ENCODE peak calls at places on chromosomes 1 and 21, in nine cellular contexts. Y is T47D; E is omental fat pad; X is GM23338; F is cardiac fibroblast; U is activated CD8-positive, alpha-beta memory T cell treated with anti-CD3 and anti-CD28 coated beads, Interleukin-2, amount 50 U/mL, for 48 hours; I is mesothelial cell of epicardium; A is activated T-helper 1 cell treated with anti-CD3 and anti-CD28 coated beads, Interleukin-2, amount 50 U/mL, for 16 hours; V is endothelial cell. B is an unnamed sample.

GRCh38 chr21:44846485-44847260 is 26.8 kb downstream of the PTTG1IP start:
- DNase-seq in Y (peak; percentile 74), E (no peak), X (no peak), F (peak; percentile 56), U (peak; percentile 64), I (no peak), A (no peak), V (no peak), B (no peak)

GRCh38 chr1:204084247-204084772 is 11.4 kb downstream of the SOX13 start:
- DNase-seq in Y (peak; percentile 62), E (no peak), X (peak; percentile 96), F (no peak), U (no peak), I (no peak), A (no peak), V (no peak), B (no peak)

GRCh38 chr1:41875487-41875886 is 43.2 kb downstream of the HIVEP3 start:
- DNase-seq in Y (no peak), E (no peak), X (no peak), F (no peak), U (peak; percentile 42), I (no peak), A (no peak), V (no peak), B (no peak)

GRCh38 chr1:244341455-244342450 is 110.0 kb downstream of the ADSS2 start:
- DNase-seq in Y (no peak), E (no peak), X (peak; percentile 79), F (no peak), U (no peak), I (no peak), A (no peak), V (no peak), B (no peak)

GRCh38 chr1:32998009-32998555 is 33.5 kb upstream of the RNF19B start:
- DNase-seq in Y (no peak), E (no peak), X (no peak), F (no peak), U (no peak), I (no peak), A (no peak), V (no peak), B (no peak)

GRCh38 chr21:42556476-42556875 is 42.8 kb downstream of the SLC37A1 start:
- DNase-seq in Y (no peak), E (no peak), X (no peak), F (no peak), U (no peak), I (no peak), A (no peak), V (no peak), B (no peak)

GRCh38 chr1:177024623-177025022 is 139.9 kb downstream of the ASTN1 start:
- DNase-seq in Y (no peak), E (no peak), X (no peak), F (no peak), U (no peak), I (no peak), A (no peak), V (no peak), B (no peak)

GRCh38 chr1:184621262-184621661 is 133.4 kb downstream of the EDEM3 start:
- DNase-seq in Y (no peak), E (no peak), X (no peak), F (peak; percentile 86), U (no peak), I (no peak), A (no peak), V (no peak), B (peak; percentile 56)

GRCh38 chr1:170520601-170521000 is 11.4 kb upstream of the GORAB start:
- DNase-seq in Y (no peak), E (no peak), X (no peak), F (no peak), U (no peak), I (no peak), A (no peak), V (no peak), B (no peak)

GRCh38 chr1:73711089-73711488 is 486.9 kb downstream of the LRRIQ3 start:
- DNase-seq in Y (no peak), E (no peak), X (no peak), F (no peak), U (no peak), I (no peak), A (no peak), V (no peak), B (no peak)

GRCh38 chr1:204128464-204128963 is 23.3 kb downstream of the ETNK2 start:
- DNase-seq in Y (no peak), E (no peak), X (no peak), F (no peak), U (no peak), I (no peak), A (no peak), V (no peak), B (no peak)

GRCh38 chr1:9196129-9197040 is 38.2 kb upstream of the H6PD start:
- DNase-seq in Y (peak; percentile 23), E (peak; percentile 66), X (peak; percentile 90), F (peak; percentile 93), U (peak; percentile 80), I (no peak), A (peak; percentile 26), V (peak; percentile 64), B (no peak)

GRCh38 chr1:10936998-10937901 is 75.2 kb upstream of the TARDBP start:
- DNase-seq in Y (no peak), E (no peak), X (peak; percentile 35), F (no peak), U (no peak), I (no peak), A (no peak), V (no peak), B (no peak)

GRCh38 chr1:63984257-63984626 is 210.4 kb downstream of the ROR1 start:
- DNase-seq in Y (no peak), E (no peak), X (no peak), F (peak; percentile 46), U (no peak), I (no peak), A (no peak), V (no peak), B (no peak)

GRCh38 chr1:115476616-115477015 is 138.6 kb upstream of the NGF start:
- DNase-seq in Y (no peak), E (no peak), X (no peak), F (peak; percentile 23), U (no peak), I (no peak), A (no peak), V (no peak), B (no peak)

B was measured in HFF-Myc.